ENCODE peak calls at places on chromosomes 7 and 10, in seven cellular contexts. One of them, this sample, is unnamed.

GRCh38 chr7:14191686-14192098 is 202.2 kb upstream of the ETV1 start:
- DNase-seq in upper lobe of right lung: no peak
- DNase-seq in lower leg skin: no peak
- DNase-seq in progenitor cell of endocrine pancreas: no peak
- DNase-seq in astrocyte of the cerebellum: no peak
- DNase-seq in neural progenitor cell: no peak
- DNase-seq in suprapubic skin: no peak
- DNase-seq in this sample: no peak

GRCh38 chr10:51926336-51926735 is 226.9 kb upstream of the CSTF2T start:
- DNase-seq in upper lobe of right lung: no peak
- DNase-seq in progenitor cell of endocrine pancreas: no peak
- DNase-seq in neural progenitor cell: no peak
- DNase-seq in suprapubic skin: no peak
- DNase-seq in lower leg skin: no peak
- DNase-seq in astrocyte of the cerebellum: no peak
- DNase-seq in this sample: no peak

GRCh38 chr10:119190353-119190752 is 11.7 kb upstream of the PRDX3 start:
- DNase-seq in progenitor cell of endocrine pancreas: no peak
- DNase-seq in astrocyte of the cerebellum: peak
- DNase-seq in lower leg skin: no peak
- DNase-seq in neural progenitor cell: peak
- DNase-seq in suprapubic skin: no peak
- DNase-seq in upper lobe of right lung: no peak
- DNase-seq in this sample: no peak

GRCh38 chr7:71618281-71618680 is 486.3 kb downstream of the GALNT17 start:
- DNase-seq in progenitor cell of endocrine pancreas: no peak
- DNase-seq in suprapubic skin: no peak
- DNase-seq in upper lobe of right lung: no peak
- DNase-seq in lower leg skin: no peak
- DNase-seq in astrocyte of the cerebellum: peak
- DNase-seq in neural progenitor cell: no peak
- DNase-seq in this sample: no peak

GRCh38 chr7:30713397-30713796 is 31.1 kb upstream of the CRHR2 start:
- DNase-seq in progenitor cell of endocrine pancreas: no peak
- DNase-seq in suprapubic skin: peak
- DNase-seq in astrocyte of the cerebellum: no peak
- DNase-seq in neural progenitor cell: no peak
- DNase-seq in lower leg skin: no peak
- DNase-seq in upper lobe of right lung: peak
- DNase-seq in this sample: no peak

GRCh38 chr10:99593312-99593711 is 26.9 kb downstream of the SLC25A28 start:
- DNase-seq in astrocyte of the cerebellum: no peak
- DNase-seq in upper lobe of right lung: no peak
- DNase-seq in neural progenitor cell: no peak
- DNase-seq in progenitor cell of endocrine pancreas: no peak
- DNase-seq in suprapubic skin: no peak
- DNase-seq in lower leg skin: no peak
- DNase-seq in this sample: no peak

GRCh38 chr10:74977913-74978847 is 133.3 kb upstream of the SAMD8 start:
- DNase-seq in suprapubic skin: no peak
- DNase-seq in neural progenitor cell: no peak
- DNase-seq in progenitor cell of endocrine pancreas: no peak
- DNase-seq in upper lobe of right lung: no peak
- DNase-seq in lower leg skin: no peak
- DNase-seq in astrocyte of the cerebellum: no peak
- DNase-seq in this sample: no peak

GRCh38 chr10:124095096-124095495 is 1.7 kb upstream of the CHST15 start:
- DNase-seq in astrocyte of the cerebellum: no peak
- DNase-seq in lower leg skin: no peak
- DNase-seq in neural progenitor cell: no peak
- DNase-seq in progenitor cell of endocrine pancreas: no peak
- DNase-seq in upper lobe of right lung: no peak
- DNase-seq in suprapubic skin: no peak
- DNase-seq in this sample: no peak

GRCh38 chr7:40680657-40681056 is 545.9 kb downstream of the SUGCT start:
- DNase-seq in neural progenitor cell: peak
- DNase-seq in lower leg skin: no peak
- DNase-seq in suprapubic skin: no peak
- DNase-seq in upper lobe of right lung: no peak
- DNase-seq in progenitor cell of endocrine pancreas: no peak
- DNase-seq in astrocyte of the cerebellum: no peak
- DNase-seq in this sample: no peak

GRCh38 chr10:125691160-125691981 is 8.4 kb upstream of the TEX36 start:
- DNase-seq in astrocyte of the cerebellum: peak
- DNase-seq in progenitor cell of endocrine pancreas: no peak
- DNase-seq in lower leg skin: no peak
- DNase-seq in upper lobe of right lung: no peak
- DNase-seq in suprapubic skin: no peak
- DNase-seq in neural progenitor cell: no peak
- DNase-seq in this sample: no peak

GRCh38 chr10:102421645-102422585 is 1.3 kb downstream of the FBXL15 start:
- DNase-seq in lower leg skin: no peak
- DNase-seq in progenitor cell of endocrine pancreas: no peak
- DNase-seq in suprapubic skin: no peak
- DNase-seq in astrocyte of the cerebellum: no peak
- DNase-seq in neural progenitor cell: peak
- DNase-seq in upper lobe of right lung: peak
- DNase-seq in this sample: no peak

GRCh38 chr7:25389489-25390106 is 161.3 kb upstream of the NPVF start:
- DNase-seq in suprapubic skin: no peak
- DNase-seq in lower leg skin: no peak
- DNase-seq in upper lobe of right lung: no peak
- DNase-seq in astrocyte of the cerebellum: peak
- DNase-seq in neural progenitor cell: peak
- DNase-seq in progenitor cell of endocrine pancreas: no peak
- DNase-seq in this sample: no peak

GRCh38 chr10:13893926-13894325 is 307.2 kb downstream of the PRPF18 start:
- DNase-seq in astrocyte of the cerebellum: no peak
- DNase-seq in suprapubic skin: no peak
- DNase-seq in progenitor cell of endocrine pancreas: no peak
- DNase-seq in neural progenitor cell: no peak
- DNase-seq in upper lobe of right lung: no peak
- DNase-seq in lower leg skin: no peak
- DNase-seq in this sample: no peak

GRCh38 chr10:93746844-93747284 is 10.9 kb upstream of the LGI1 start:
- DNase-seq in upper lobe of right lung: no peak
- DNase-seq in lower leg skin: no peak
- DNase-seq in suprapubic skin: no peak
- DNase-seq in progenitor cell of endocrine pancreas: peak
- DNase-seq in astrocyte of the cerebellum: peak
- DNase-seq in neural progenitor cell: peak
- DNase-seq in this sample: no peak

GRCh38 chr10:125218967-125219366 is 58.6 kb upstream of the CTBP2 start:
- DNase-seq in suprapubic skin: no peak
- DNase-seq in astrocyte of the cerebellum: no peak
- DNase-seq in progenitor cell of endocrine pancreas: no peak
- DNase-seq in lower leg skin: no peak
- DNase-seq in neural progenitor cell: no peak
- DNase-seq in upper lobe of right lung: no peak
- DNase-seq in this sample: no peak

GRCh38 chr10:103445767-103446567 is 6.2 kb downstream of the CALHM2 start:
- DNase-seq in suprapubic skin: no peak
- DNase-seq in lower leg skin: peak
- DNase-seq in upper lobe of right lung: no peak
- DNase-seq in progenitor cell of endocrine pancreas: no peak
- DNase-seq in astrocyte of the cerebellum: no peak
- DNase-seq in neural progenitor cell: no peak
- DNase-seq in this sample: no peak

GRCh38 chr7:55572378-55573233 is at the start of gene VOPP1:
- DNase-seq in upper lobe of right lung: peak
- DNase-seq in neural progenitor cell: peak
- DNase-seq in astrocyte of the cerebellum: no peak
- DNase-seq in lower leg skin: no peak
- DNase-seq in progenitor cell of endocrine pancreas: peak
- DNase-seq in suprapubic skin: peak
- DNase-seq in this sample: no peak

GRCh38 chr10:14712991-14713422 is 61.7 kb downstream of the FAM107B start:
- DNase-seq in neural progenitor cell: no peak
- DNase-seq in lower leg skin: no peak
- DNase-seq in suprapubic skin: no peak
- DNase-seq in astrocyte of the cerebellum: no peak
- DNase-seq in upper lobe of right lung: no peak
- DNase-seq in progenitor cell of endocrine pancreas: no peak
- DNase-seq in this sample: no peak

GRCh38 chr10:797179-797578 is 107.7 kb upstream of the DIP2C start:
- DNase-seq in neural progenitor cell: no peak
- DNase-seq in upper lobe of right lung: no peak
- DNase-seq in lower leg skin: no peak
- DNase-seq in astrocyte of the cerebellum: no peak
- DNase-seq in suprapubic skin: no peak
- DNase-seq in progenitor cell of endocrine pancreas: no peak
- DNase-seq in this sample: no peak

GRCh38 chr7:131061818-131062217 is 265.9 kb upstream of the MKLN1 start:
- DNase-seq in astrocyte of the cerebellum: no peak
- DNase-seq in upper lobe of right lung: no peak
- DNase-seq in suprapubic skin: no peak
- DNase-seq in lower leg skin: no peak
- DNase-seq in neural progenitor cell: no peak
- DNase-seq in progenitor cell of endocrine pancreas: no peak
- DNase-seq in this sample: no peak

DNA sequence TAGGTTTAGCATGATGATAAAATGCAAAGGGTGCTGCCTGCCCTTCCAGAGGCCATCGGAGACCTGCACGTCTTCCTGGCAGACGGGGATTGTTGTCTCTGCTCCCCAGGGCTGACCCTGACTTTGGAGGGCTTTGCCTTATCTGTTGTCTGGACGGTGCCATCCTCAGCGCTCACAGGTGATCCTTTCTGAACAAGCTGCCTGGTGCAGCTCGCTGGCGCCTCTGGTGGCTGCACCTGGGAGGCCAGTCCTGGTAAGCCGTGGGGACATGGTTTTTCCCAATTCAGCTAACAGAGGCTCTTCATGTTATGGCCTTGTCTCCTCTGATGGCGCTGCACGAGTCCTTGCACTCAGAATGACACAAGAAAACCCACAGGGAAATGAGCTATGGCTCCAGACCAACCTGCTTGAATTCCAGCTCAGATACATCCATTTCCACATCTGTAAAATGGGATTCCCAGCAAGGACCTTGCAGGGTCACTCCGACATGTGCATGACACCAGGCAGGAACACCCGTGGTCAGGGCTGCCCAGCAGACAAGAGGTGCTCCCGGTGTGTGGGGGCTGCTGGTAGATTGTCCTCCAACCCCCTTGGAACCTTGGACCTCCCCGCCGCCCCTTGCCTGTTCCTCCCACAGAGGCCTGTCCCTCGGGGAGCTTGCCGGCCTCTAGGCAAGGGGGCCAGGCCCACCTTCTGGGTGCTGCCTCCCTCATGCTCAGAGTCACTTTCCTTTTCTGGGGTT is 50.4 kb upstream of the SHH start:
- DNase-seq in suprapubic skin: peak
- DNase-seq in progenitor cell of endocrine pancreas: no peak
- DNase-seq in upper lobe of right lung: no peak
- DNase-seq in lower leg skin: no peak
- DNase-seq in astrocyte of the cerebellum: no peak
- DNase-seq in neural progenitor cell: no peak
- DNase-seq in this sample: peak
- TF ChIP-seq CTCF in suprapubic skin: no peak
- TF ChIP-seq CTCF in progenitor cell of endocrine pancreas: peak
- TF ChIP-seq CTCF in upper lobe of right lung: peak
- TF ChIP-seq CTCF in lower leg skin: no peak
- TF ChIP-seq CTCF in astrocyte of the cerebellum: peak
- TF ChIP-seq CTCF in neural progenitor cell: peak
- TF ChIP-seq CTCF in this sample: no peak

DNA sequence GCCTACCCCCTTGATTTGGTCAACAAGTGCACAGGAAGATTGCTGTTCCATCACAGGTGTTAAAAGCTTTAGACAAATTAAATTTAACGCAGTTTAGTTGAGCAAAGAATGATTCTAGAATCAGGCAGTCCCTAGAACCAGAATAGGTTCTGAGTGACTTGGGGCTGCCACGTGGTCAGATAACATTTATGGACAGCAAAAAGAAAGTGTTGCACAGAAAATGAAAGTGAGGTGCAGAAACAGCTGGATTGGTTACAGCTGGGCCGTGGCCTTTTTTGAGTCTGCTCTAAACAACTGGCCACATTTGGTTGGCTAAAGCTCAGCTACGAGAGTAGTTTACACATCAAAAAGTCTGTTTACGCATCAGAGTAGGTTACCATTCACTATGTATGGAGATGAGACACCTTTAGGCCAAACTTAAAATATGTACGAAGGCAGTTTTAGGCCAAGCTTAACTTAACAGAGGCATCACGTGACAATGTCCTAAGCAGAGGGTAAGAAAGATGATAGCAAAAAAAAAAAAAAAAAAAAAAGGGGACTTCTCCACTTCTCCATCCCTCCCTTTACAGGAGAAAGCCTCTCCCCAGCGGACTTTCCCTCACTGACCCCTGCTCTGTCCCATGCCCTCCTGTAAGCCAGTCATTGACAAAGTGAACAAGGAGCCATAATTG is 133.2 kb upstream of the PRR15 start:
- DNase-seq in neural progenitor cell: no peak
- DNase-seq in progenitor cell of endocrine pancreas: no peak
- DNase-seq in lower leg skin: no peak
- DNase-seq in upper lobe of right lung: no peak
- DNase-seq in astrocyte of the cerebellum: no peak
- DNase-seq in suprapubic skin: no peak
- DNase-seq in this sample: no peak
- TF ChIP-seq CTCF in neural progenitor cell: no peak
- TF ChIP-seq CTCF in progenitor cell of endocrine pancreas: no peak
- TF ChIP-seq CTCF in lower leg skin: no peak
- TF ChIP-seq CTCF in upper lobe of right lung: no peak
- TF ChIP-seq CTCF in astrocyte of the cerebellum: no peak
- TF ChIP-seq CTCF in suprapubic skin: no peak
- TF ChIP-seq CTCF in this sample: no peak

GRCh38 chr7:27251513-27252306 is 9.1 kb downstream of the EVX1 start:
- DNase-seq in lower leg skin: no peak
- DNase-seq in astrocyte of the cerebellum: no peak
- DNase-seq in upper lobe of right lung: no peak
- DNase-seq in suprapubic skin: no peak
- DNase-seq in progenitor cell of endocrine pancreas: no peak
- DNase-seq in neural progenitor cell: peak
- DNase-seq in this sample: no peak
- TF ChIP-seq CTCF in lower leg skin: no peak
- TF ChIP-seq CTCF in astrocyte of the cerebellum: no peak
- TF ChIP-seq CTCF in upper lobe of right lung: no peak
- TF ChIP-seq CTCF in suprapubic skin: no peak
- TF ChIP-seq CTCF in progenitor cell of endocrine pancreas: no peak
- TF ChIP-seq CTCF in neural progenitor cell: no peak
- TF ChIP-seq CTCF in this sample: no peak

GRCh38 chr7:953547-954327 is 743 bp downstream of the ADAP1 start:
- DNase-seq in lower leg skin: no peak
- DNase-seq in upper lobe of right lung: peak
- DNase-seq in neural progenitor cell: peak
- DNase-seq in astrocyte of the cerebellum: no peak
- DNase-seq in progenitor cell of endocrine pancreas: no peak
- DNase-seq in suprapubic skin: peak
- DNase-seq in this sample: no peak

GRCh38 chr7:951881-952547 is 2.5 kb downstream of the ADAP1 start:
- DNase-seq in lower leg skin: no peak
- DNase-seq in suprapubic skin: peak
- DNase-seq in upper lobe of right lung: peak
- DNase-seq in neural progenitor cell: peak
- DNase-seq in astrocyte of the cerebellum: no peak
- DNase-seq in progenitor cell of endocrine pancreas: no peak
- DNase-seq in this sample: no peak

GRCh38 chr7:952548-953441 is 1.7 kb downstream of the ADAP1 start:
- DNase-seq in suprapubic skin: peak
- DNase-seq in astrocyte of the cerebellum: no peak
- DNase-seq in neural progenitor cell: peak
- DNase-seq in upper lobe of right lung: peak
- DNase-seq in lower leg skin: no peak
- DNase-seq in progenitor cell of endocrine pancreas: no peak
- DNase-seq in this sample: no peak

GRCh38 chr7:956031-956430 is 1.6 kb upstream of the ADAP1 start:
- DNase-seq in progenitor cell of endocrine pancreas: no peak
- DNase-seq in astrocyte of the cerebellum: no peak
- DNase-seq in suprapubic skin: peak
- DNase-seq in neural progenitor cell: no peak
- DNase-seq in lower leg skin: no peak
- DNase-seq in upper lobe of right lung: peak
- DNase-seq in this sample: no peak

GRCh38 chr7:954330-955238 is at the start of gene ADAP1:
- DNase-seq in lower leg skin: no peak
- DNase-seq in neural progenitor cell: peak
- DNase-seq in suprapubic skin: peak
- DNase-seq in progenitor cell of endocrine pancreas: peak
- DNase-seq in astrocyte of the cerebellum: no peak
- DNase-seq in upper lobe of right lung: peak
- DNase-seq in this sample: no peak
- TF ChIP-seq CTCF in lower leg skin: no peak
- TF ChIP-seq CTCF in neural progenitor cell: peak
- TF ChIP-seq CTCF in suprapubic skin: no peak
- TF ChIP-seq CTCF in progenitor cell of endocrine pancreas: peak
- TF ChIP-seq CTCF in astrocyte of the cerebellum: no peak
- TF ChIP-seq CTCF in upper lobe of right lung: no peak
- TF ChIP-seq CTCF in this sample: no peak

This sample was measured in omental fat pad.